ENCODE peak calls at places on chromosomes 1 and 21, in four cellular contexts. One of them, this sample, is unnamed.

GRCh38 chr1:15937706-15938168 is 38.2 kb downstream of the ZBTB17 start:
- DNase-seq in prostate gland: no peak
- DNase-seq in endodermal cell: peak; percentile 85
- DNase-seq in heart right ventricle: no peak
- DNase-seq in this sample: no peak

GRCh38 chr1:109864063-109864822 is 46.4 kb upstream of the CSF1 start:
- DNase-seq in prostate gland: no peak
- DNase-seq in endodermal cell: no peak
- DNase-seq in heart right ventricle: no peak
- DNase-seq in this sample: no peak

GRCh38 chr1:38578444-38578951 is 281.1 kb downstream of the RRAGC start:
- DNase-seq in prostate gland: no peak
- DNase-seq in endodermal cell: peak; percentile 81
- DNase-seq in heart right ventricle: no peak
- DNase-seq in this sample: no peak

GRCh38 chr1:223482766-223483165 is 89.6 kb downstream of the CCDC185 start:
- DNase-seq in prostate gland: no peak
- DNase-seq in endodermal cell: no peak
- DNase-seq in heart right ventricle: no peak
- DNase-seq in this sample: no peak

GRCh38 chr1:89483010-89483756 is 41.4 kb upstream of the LRRC8B start:
- DNase-seq in prostate gland: peak; percentile 81
- DNase-seq in endodermal cell: peak; percentile 87
- DNase-seq in heart right ventricle: peak; percentile 36
- DNase-seq in this sample: peak; percentile 81

GRCh38 chr1:194295690-194296089 is 1109.3 kb upstream of the B3GALT2 start:
- DNase-seq in prostate gland: no peak
- DNase-seq in endodermal cell: peak; percentile 53
- DNase-seq in heart right ventricle: no peak
- DNase-seq in this sample: peak; percentile 32

GRCh38 chr1:1291611-1292441 is 11.6 kb downstream of the SCNN1D start:
- DNase-seq in prostate gland: peak; percentile 86
- DNase-seq in endodermal cell: peak; percentile 93
- DNase-seq in heart right ventricle: peak; percentile 56
- DNase-seq in this sample: peak; percentile 83

GRCh38 chr1:155591770-155592169 is 18.2 kb upstream of the MSTO1 start:
- DNase-seq in prostate gland: peak; percentile 38
- DNase-seq in endodermal cell: no peak
- DNase-seq in heart right ventricle: no peak
- DNase-seq in this sample: peak; percentile 32

GRCh38 chr1:89286549-89287181 is 14.0 kb upstream of the GBP5 start:
- DNase-seq in prostate gland: no peak
- DNase-seq in endodermal cell: no peak
- DNase-seq in heart right ventricle: no peak
- DNase-seq in this sample: no peak

GRCh38 chr1:39576016-39576657 is 453 bp downstream of the PABPC4 start:
- DNase-seq in prostate gland: peak; percentile 5
- DNase-seq in endodermal cell: peak; percentile 62
- DNase-seq in heart right ventricle: peak; percentile 39
- DNase-seq in this sample: peak; percentile 37

GRCh38 chr1:28264897-28265296 is 5.6 kb downstream of the SESN2 start:
- DNase-seq in prostate gland: no peak
- DNase-seq in endodermal cell: no peak
- DNase-seq in heart right ventricle: no peak
- DNase-seq in this sample: no peak

GRCh38 chr1:209643295-209644020 is 8.8 kb downstream of the LAMB3 start:
- DNase-seq in prostate gland: no peak
- DNase-seq in endodermal cell: no peak
- DNase-seq in heart right ventricle: peak; percentile 71
- DNase-seq in this sample: peak; percentile 62

GRCh38 chr1:87560961-87561360 is 232.3 kb downstream of the LMO4 start:
- DNase-seq in prostate gland: no peak
- DNase-seq in endodermal cell: no peak
- DNase-seq in heart right ventricle: no peak
- DNase-seq in this sample: no peak

GRCh38 chr1:93878501-93878888 is 511 bp downstream of the DNTTIP2 start:
- DNase-seq in prostate gland: peak; percentile 12
- DNase-seq in endodermal cell: no peak
- DNase-seq in heart right ventricle: peak; percentile 19
- DNase-seq in this sample: peak; percentile 66

GRCh38 chr1:31666290-31666963 is 21.8 kb upstream of the PEF1 start:
- DNase-seq in prostate gland: peak; percentile 43
- DNase-seq in endodermal cell: peak; percentile 50
- DNase-seq in heart right ventricle: no peak
- DNase-seq in this sample: peak; percentile 88

GRCh38 chr1:167441222-167441621 is 77.1 kb downstream of the CD247 start:
- DNase-seq in prostate gland: no peak
- DNase-seq in endodermal cell: peak; percentile 31
- DNase-seq in heart right ventricle: no peak
- DNase-seq in this sample: peak; percentile 20

GRCh38 chr1:237482777-237483176 is 407.9 kb downstream of the ZP4 start:
- DNase-seq in prostate gland: no peak
- DNase-seq in endodermal cell: no peak
- DNase-seq in heart right ventricle: no peak
- DNase-seq in this sample: no peak

GRCh38 chr1:96865731-96866684 is 144.4 kb downstream of the PTBP2 start:
- DNase-seq in prostate gland: no peak
- DNase-seq in endodermal cell: no peak
- DNase-seq in heart right ventricle: no peak
- DNase-seq in this sample: no peak

GRCh38 chr21:37829043-37829442 is 87.2 kb downstream of the KCNJ6 start:
- DNase-seq in prostate gland: no peak
- DNase-seq in endodermal cell: peak; percentile 55
- DNase-seq in heart right ventricle: no peak
- DNase-seq in this sample: peak; percentile 44

GRCh38 chr1:3469104-3469848 is 14.8 kb downstream of the ARHGEF16 start:
- DNase-seq in prostate gland: no peak
- DNase-seq in endodermal cell: no peak
- DNase-seq in heart right ventricle: peak; percentile 8
- DNase-seq in this sample: no peak

GRCh38 chr1:214331827-214332423 is 51.0 kb downstream of the SMYD2 start:
- DNase-seq in prostate gland: no peak
- DNase-seq in endodermal cell: peak; percentile 87
- DNase-seq in heart right ventricle: peak; percentile 27
- DNase-seq in this sample: peak; percentile 53

GRCh38 chr1:170414989-170415733 is 116.8 kb upstream of the GORAB start:
- DNase-seq in prostate gland: no peak
- DNase-seq in endodermal cell: no peak
- DNase-seq in heart right ventricle: no peak
- DNase-seq in this sample: no peak

GRCh38 chr1:214120951-214121350 is 133.2 kb downstream of the PROX1 start:
- DNase-seq in prostate gland: no peak
- DNase-seq in endodermal cell: no peak
- DNase-seq in heart right ventricle: no peak
- DNase-seq in this sample: no peak

GRCh38 chr1:29894311-29894710 is 658.0 kb downstream of the PTPRU start:
- DNase-seq in prostate gland: no peak
- DNase-seq in endodermal cell: no peak
- DNase-seq in heart right ventricle: no peak
- DNase-seq in this sample: no peak

GRCh38 chr21:45167796-45168222 is 93.4 kb downstream of the ADARB1 start:
- DNase-seq in prostate gland: no peak
- DNase-seq in endodermal cell: no peak
- DNase-seq in heart right ventricle: no peak
- DNase-seq in this sample: no peak

GRCh38 chr1:222387020-222387816 is 160.7 kb downstream of the HHIPL2 start:
- DNase-seq in prostate gland: no peak
- DNase-seq in endodermal cell: peak; percentile 89
- DNase-seq in heart right ventricle: no peak
- DNase-seq in this sample: no peak

GRCh38 chr1:245345191-245345884 is 190.6 kb downstream of the KIF26B start:
- DNase-seq in prostate gland: no peak
- DNase-seq in endodermal cell: peak; percentile 90
- DNase-seq in heart right ventricle: no peak
- DNase-seq in this sample: no peak

GRCh38 chr1:154819628-154820590 is 50.2 kb downstream of the KCNN3 start:
- DNase-seq in prostate gland: no peak
- DNase-seq in endodermal cell: peak; percentile 88
- DNase-seq in heart right ventricle: no peak
- DNase-seq in this sample: no peak

GRCh38 chr1:78348526-78349284 is 142.1 kb upstream of the PTGFR start:
- DNase-seq in prostate gland: no peak
- DNase-seq in endodermal cell: no peak
- DNase-seq in heart right ventricle: no peak
- DNase-seq in this sample: no peak

GRCh38 chr1:52707927-52708655 is 9.9 kb upstream of the COA7 start:
- DNase-seq in prostate gland: no peak
- DNase-seq in endodermal cell: no peak
- DNase-seq in heart right ventricle: no peak
- DNase-seq in this sample: no peak

GRCh38 chr1:26828352-26829093 is 2.0 kb downstream of the ZDHHC18 start:
- DNase-seq in prostate gland: no peak
- DNase-seq in endodermal cell: no peak
- DNase-seq in heart right ventricle: no peak
- DNase-seq in this sample: peak; percentile 33

GRCh38 chr1:208581252-208581651 is 337.1 kb upstream of the PLXNA2 start:
- DNase-seq in prostate gland: no peak
- DNase-seq in endodermal cell: no peak
- DNase-seq in heart right ventricle: no peak
- DNase-seq in this sample: no peak

GRCh38 chr1:2314297-2314802 is 77.0 kb downstream of the MORN1 start:
- DNase-seq in prostate gland: no peak
- DNase-seq in endodermal cell: peak; percentile 93
- DNase-seq in heart right ventricle: peak; percentile 77
- DNase-seq in this sample: peak; percentile 48

GRCh38 chr21:45264146-45264918 is 23.4 kb downstream of the POFUT2 start:
- DNase-seq in prostate gland: no peak
- DNase-seq in endodermal cell: peak; percentile 22
- DNase-seq in heart right ventricle: no peak
- DNase-seq in this sample: peak; percentile 9

GRCh38 chr1:202045699-202046098 is 35.3 kb downstream of the ELF3 start:
- DNase-seq in prostate gland: no peak
- DNase-seq in endodermal cell: no peak
- DNase-seq in heart right ventricle: no peak
- DNase-seq in this sample: peak; percentile 42

GRCh38 chr1:24266398-24266941 is 52.7 kb upstream of the GRHL3 start:
- DNase-seq in prostate gland: no peak
- DNase-seq in endodermal cell: peak; percentile 67
- DNase-seq in heart right ventricle: no peak
- DNase-seq in this sample: no peak

GRCh38 chr1:21308847-21309652 is 18.8 kb upstream of the ECE1 start:
- DNase-seq in prostate gland: peak; percentile 65
- DNase-seq in endodermal cell: peak; percentile 79
- DNase-seq in heart right ventricle: no peak
- DNase-seq in this sample: no peak

GRCh38 chr1:100960098-100960497 is 64.2 kb downstream of the SLC30A7 start:
- DNase-seq in prostate gland: no peak
- DNase-seq in endodermal cell: no peak
- DNase-seq in heart right ventricle: no peak
- DNase-seq in this sample: no peak

GRCh38 chr1:183620311-183620710 is 15.3 kb downstream of the ARPC5 start:
- DNase-seq in prostate gland: no peak
- DNase-seq in endodermal cell: no peak
- DNase-seq in heart right ventricle: no peak
- DNase-seq in this sample: no peak

GRCh38 chr1:247330548-247331171 is 1.0 kb downstream of the ZNF496 start:
- DNase-seq in prostate gland: no peak
- DNase-seq in endodermal cell: no peak
- DNase-seq in heart right ventricle: no peak
- DNase-seq in this sample: no peak
- H3K36me3 ChIP-seq in prostate gland: no peaks in the 10 kb centered on the region
- H3K36me3 ChIP-seq in endodermal cell: peaks cover 49% of the 10 kb centered on the region
- H3K36me3 ChIP-seq in heart right ventricle: peaks cover 14% of the 10 kb centered on the region
- H3K36me3 ChIP-seq in this sample: no peaks in the 10 kb centered on the region

DNA sequence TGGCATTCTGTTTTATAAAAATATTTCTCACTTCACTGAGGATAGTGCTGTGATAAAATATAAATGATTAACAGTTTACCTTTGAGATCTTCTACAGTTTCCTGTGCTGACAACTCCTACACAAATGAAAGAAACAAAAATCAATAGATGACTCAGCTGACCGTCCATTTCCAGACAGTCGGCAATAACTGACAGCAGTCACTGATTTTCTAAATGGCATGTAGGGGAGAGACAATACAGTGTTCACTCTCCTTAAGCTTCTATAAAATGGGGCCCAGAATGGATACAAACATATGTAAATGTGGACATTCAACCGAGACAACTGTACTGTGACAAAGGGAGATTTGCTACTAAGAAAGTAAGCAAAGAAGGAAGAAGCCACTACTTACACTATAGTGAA is 34.3 kb downstream of the PCNX2 start:
- DNase-seq in prostate gland: no peak
- DNase-seq in endodermal cell: no peak
- DNase-seq in heart right ventricle: no peak
- DNase-seq in this sample: no peak
- H3K36me3 ChIP-seq in prostate gland: peaks cover 6% of the 10 kb centered on the region
- H3K36me3 ChIP-seq in endodermal cell: peaks cover 4% of the 10 kb centered on the region
- H3K36me3 ChIP-seq in heart right ventricle: no peaks in the 10 kb centered on the region
- H3K36me3 ChIP-seq in this sample: no peaks in the 10 kb centered on the region

DNA sequence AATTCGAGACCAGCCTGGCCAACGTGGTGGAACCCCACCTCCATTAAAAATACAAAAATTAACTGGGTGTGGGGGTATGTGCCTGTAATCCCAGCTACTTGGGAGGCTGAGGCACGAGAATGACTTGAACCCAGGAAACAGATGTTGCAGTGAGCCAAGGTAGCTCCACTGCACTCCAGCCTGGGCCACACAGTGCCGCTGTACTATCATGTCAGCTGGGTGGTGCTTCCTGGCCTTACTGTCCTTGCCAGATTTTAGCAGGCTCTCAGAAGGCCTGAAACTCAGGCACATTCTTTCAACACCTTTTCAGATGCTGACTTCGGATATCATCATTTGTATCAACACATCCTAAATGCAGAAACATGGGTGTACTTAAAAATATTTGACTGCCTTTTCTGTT is 31.6 kb upstream of the NBL1 start:
- DNase-seq in prostate gland: no peak
- DNase-seq in endodermal cell: no peak
- DNase-seq in heart right ventricle: no peak
- DNase-seq in this sample: peak; percentile 48
- H3K36me3 ChIP-seq in prostate gland: no peaks in the 10 kb centered on the region
- H3K36me3 ChIP-seq in endodermal cell: peaks cover 17% of the 10 kb centered on the region
- H3K36me3 ChIP-seq in heart right ventricle: peaks cover 4% of the 10 kb centered on the region
- H3K36me3 ChIP-seq in this sample: no peaks in the 10 kb centered on the region

GRCh38 chr1:70290248-70290647 is 64.3 kb downstream of the ANKRD13C start:
- DNase-seq in prostate gland: no peak
- DNase-seq in endodermal cell: no peak
- DNase-seq in heart right ventricle: no peak
- DNase-seq in this sample: no peak
- H3K36me3 ChIP-seq in prostate gland: peaks cover 5% of the 10 kb centered on the region
- H3K36me3 ChIP-seq in endodermal cell: peaks cover 50% of the 10 kb centered on the region
- H3K36me3 ChIP-seq in heart right ventricle: peaks cover 21% of the 10 kb centered on the region
- H3K36me3 ChIP-seq in this sample: no peaks in the 10 kb centered on the region